ENCODE peak calls at places on chromosomes 1 and 21, in ten cellular contexts. Y is aorta; Q is MCF 10A; M is DMS 273 treated with DMSO at 0.1 percent for 48 hours; W is T1000; V is fibroblast of mammary gland; L is thoracic aorta; I is effector memory CD8-positive, alpha-beta T cell; P is activated CD8-positive, alpha-beta T cell treated with anti-CD3 and anti-CD28 coated beads, Interleukin-2, amount 10 ng/mL, durations not matched to agents 7 days and 5 days; E is stimulated activated CD4-positive, alpha-beta T cell treated with anti-CD3 and anti-CD28 coated beads, Interleukin-2, amount 100 ng/mL, for 48 hours. G is an unnamed sample.

GRCh38 chr21:42096593-42096992 is 25.5 kb downstream of the UMODL1 start:
- DNase-seq in Y (no peak), Q (no peak), M (no peak), W (no peak), V (no peak), L (no peak), I (no peak), P (no peak), E (no peak), G (no peak)

GRCh38 chr1:180881806-180882509 is 30.7 kb upstream of the KIAA1614 start:
- DNase-seq in Y (no peak), Q (peak), M (peak), W (peak), V (peak), L (no peak), I (no peak), P (no peak), E (no peak), G (no peak)

GRCh38 chr21:36323032-36323431 is 3.0 kb downstream of the MORC3 start:
- DNase-seq in Y (no peak), Q (peak), M (no peak), W (no peak), V (peak), L (no peak), I (no peak), P (no peak), E (no peak), G (no peak)

GRCh38 chr1:228077565-228078330 is 4.8 kb upstream of the ARF1 start:
- DNase-seq in Y (peak), Q (no peak), M (no peak), W (no peak), V (no peak), L (no peak), I (no peak), P (no peak), E (no peak), G (no peak)

GRCh38 chr1:39866767-39867166 is 16.5 kb downstream of the TRIT1 start:
- DNase-seq in Y (no peak), Q (no peak), M (no peak), W (no peak), V (peak), L (no peak), I (no peak), P (no peak), E (no peak), G (no peak)

GRCh38 chr1:44347280-44347679 is 7.8 kb downstream of the ERI3 start:
- DNase-seq in Y (no peak), Q (no peak), M (no peak), W (no peak), V (peak), L (no peak), I (no peak), P (no peak), E (no peak), G (no peak)

GRCh38 chr1:247332901-247333361 is 1.3 kb upstream of the ZNF496 start:
- DNase-seq in Y (peak), Q (peak), M (no peak), W (no peak), V (peak), L (no peak), I (no peak), P (no peak), E (no peak), G (no peak)

GRCh38 chr1:11913291-11913690 is 12.9 kb downstream of the KIAA2013 start:
- DNase-seq in Y (no peak), Q (no peak), M (no peak), W (no peak), V (no peak), L (no peak), I (no peak), P (no peak), E (no peak), G (no peak)

GRCh38 chr1:227549892-227550291 is 13.5 kb upstream of the ZNF678 start:
- DNase-seq in Y (no peak), Q (no peak), M (no peak), W (no peak), V (no peak), L (no peak), I (no peak), P (no peak), E (no peak), G (no peak)

GRCh38 chr1:81797701-81798100 is 3.0 kb upstream of the ADGRL2 start:
- DNase-seq in Y (no peak), Q (no peak), M (no peak), W (no peak), V (peak), L (no peak), I (no peak), P (no peak), E (no peak), G (no peak)

GRCh38 chr1:99672500-99673213 is 26.7 kb downstream of the PALMD start:
- DNase-seq in Y (no peak), Q (peak), M (no peak), W (no peak), V (peak), L (no peak), I (no peak), P (no peak), E (no peak), G (no peak)

GRCh38 chr1:11790880-11791715 is 14.7 kb downstream of the MTHFR start:
- DNase-seq in Y (peak), Q (peak), M (no peak), W (no peak), V (peak), L (peak), I (no peak), P (no peak), E (no peak), G (no peak)

GRCh38 chr1:219347843-219348475 is 174.3 kb downstream of the LYPLAL1 start:
- DNase-seq in Y (peak), Q (no peak), M (no peak), W (no peak), V (peak), L (no peak), I (no peak), P (no peak), E (no peak), G (no peak)

GRCh38 chr1:41033272-41033671 is 11.7 kb upstream of the SLFNL1 start:
- DNase-seq in Y (no peak), Q (no peak), M (no peak), W (no peak), V (no peak), L (no peak), I (no peak), P (no peak), E (no peak), G (no peak)

GRCh38 chr1:214259353-214259982 is 21.5 kb upstream of the SMYD2 start:
- DNase-seq in Y (no peak), Q (peak), M (no peak), W (no peak), V (peak), L (no peak), I (no peak), P (no peak), E (no peak), G (no peak)

GRCh38 chr1:147622731-147623130 is 47.6 kb downstream of the ACP6 start:
- DNase-seq in Y (no peak), Q (no peak), M (no peak), W (no peak), V (no peak), L (no peak), I (no peak), P (no peak), E (no peak), G (no peak)

GRCh38 chr1:215497516-215497915 is 69.6 kb upstream of the KCTD3 start:
- DNase-seq in Y (no peak), Q (no peak), M (no peak), W (no peak), V (no peak), L (no peak), I (no peak), P (no peak), E (no peak), G (no peak)

G was measured in keratinocyte.